ENCODE peak calls at places on chromosomes 3 and 15, in four cellular contexts. One of them, this sample, is unnamed.

GRCh38 chr3:42663581-42664442 is 10.3 kb downstream of the ZBTB47 start:
- DNase-seq in colonic mucosa: no peak
- DNase-seq in HS-5: no peak
- DNase-seq in KG1: no peak
- DNase-seq in this sample: no peak

GRCh38 chr3:24299236-24299635 is 195.4 kb downstream of the THRB start:
- DNase-seq in HS-5: peak; percentile 30
- DNase-seq in KG1: no peak
- DNase-seq in colonic mucosa: no peak
- DNase-seq in this sample: no peak

GRCh38 chr3:158313344-158313927 is 203.5 kb downstream of the RSRC1 start:
- DNase-seq in colonic mucosa: no peak
- DNase-seq in HS-5: no peak
- DNase-seq in KG1: no peak
- DNase-seq in this sample: no peak

GRCh38 chr3:16494094-16494493 is 19.4 kb downstream of the RFTN1 start:
- DNase-seq in colonic mucosa: no peak
- DNase-seq in HS-5: no peak
- DNase-seq in KG1: no peak
- DNase-seq in this sample: no peak

GRCh38 chr15:31296304-31297220 is 30.1 kb upstream of the KLF13 start:
- DNase-seq in KG1: no peak
- DNase-seq in colonic mucosa: peak; percentile 89
- DNase-seq in HS-5: no peak
- DNase-seq in this sample: no peak

GRCh38 chr3:183158552-183159006 is 4.0 kb downstream of the LAMP3 start:
- DNase-seq in HS-5: no peak
- DNase-seq in KG1: no peak
- DNase-seq in colonic mucosa: no peak
- DNase-seq in this sample: no peak

GRCh38 chr15:39629376-39629775 is 48.5 kb downstream of the THBS1 start:
- DNase-seq in KG1: peak; percentile 25
- DNase-seq in HS-5: no peak
- DNase-seq in colonic mucosa: peak; percentile 67
- DNase-seq in this sample: no peak

GRCh38 chr3:12440927-12441326 is 43.4 kb upstream of the TSEN2 start:
- DNase-seq in HS-5: no peak
- DNase-seq in colonic mucosa: no peak
- DNase-seq in KG1: no peak
- DNase-seq in this sample: no peak

GRCh38 chr3:41148446-41148845 is 50.9 kb upstream of the CTNNB1 start:
- DNase-seq in HS-5: no peak
- DNase-seq in colonic mucosa: no peak
- DNase-seq in KG1: no peak
- DNase-seq in this sample: no peak

GRCh38 chr3:52195823-52196331 is 2.1 kb upstream of the ALAS1 start:
- DNase-seq in HS-5: peak; percentile 43
- DNase-seq in KG1: no peak
- DNase-seq in colonic mucosa: peak; percentile 26
- DNase-seq in this sample: no peak

GRCh38 chr3:181700168-181701087 is 11.3 kb upstream of the SOX2 start:
- DNase-seq in KG1: peak; percentile 37
- DNase-seq in HS-5: peak; percentile 59
- DNase-seq in colonic mucosa: peak; percentile 71
- DNase-seq in this sample: no peak

GRCh38 chr3:81395739-81396138 is 365.7 kb downstream of the GBE1 start:
- DNase-seq in KG1: no peak
- DNase-seq in colonic mucosa: no peak
- DNase-seq in HS-5: no peak
- DNase-seq in this sample: no peak

GRCh38 chr3:195895078-195895899 is 13.1 kb downstream of the TNK2 start:
- DNase-seq in HS-5: peak; percentile 48
- DNase-seq in KG1: no peak
- DNase-seq in colonic mucosa: peak; percentile 64
- DNase-seq in this sample: no peak

GRCh38 chr3:151726016-151726415 is 7.7 kb upstream of the AADACL2 start:
- DNase-seq in KG1: no peak
- DNase-seq in HS-5: no peak
- DNase-seq in colonic mucosa: no peak
- DNase-seq in this sample: no peak

GRCh38 chr3:24596626-24597025 is 102.0 kb upstream of the THRB start:
- DNase-seq in HS-5: no peak
- DNase-seq in colonic mucosa: no peak
- DNase-seq in KG1: no peak
- DNase-seq in this sample: no peak

GRCh38 chr3:167820114-167820865 is 84.8 kb downstream of the SERPINI1 start:
- DNase-seq in KG1: no peak
- DNase-seq in colonic mucosa: no peak
- DNase-seq in HS-5: no peak
- DNase-seq in this sample: no peak

GRCh38 chr15:83107841-83108181 is 366 bp downstream of the TM6SF1 start:
- DNase-seq in KG1: no peak
- DNase-seq in colonic mucosa: no peak
- DNase-seq in HS-5: no peak
- DNase-seq in this sample: no peak

GRCh38 chr3:186807231-186807630 is 949 bp upstream of the RFC4 start:
- DNase-seq in colonic mucosa: no peak
- DNase-seq in KG1: peak; percentile 28
- DNase-seq in HS-5: no peak
- DNase-seq in this sample: no peak

GRCh38 chr15:68518046-68518445 is 60.7 kb upstream of the CORO2B start:
- DNase-seq in colonic mucosa: no peak
- DNase-seq in HS-5: no peak
- DNase-seq in KG1: no peak
- DNase-seq in this sample: no peak

GRCh38 chr3:76345878-76346277 is 560.5 kb upstream of the ZNF717 start:
- DNase-seq in KG1: no peak
- DNase-seq in HS-5: no peak
- DNase-seq in colonic mucosa: no peak
- DNase-seq in this sample: no peak

GRCh38 chr15:38425269-38425668 is 28.7 kb upstream of the FAM98B start:
- DNase-seq in HS-5: no peak
- DNase-seq in KG1: no peak
- DNase-seq in colonic mucosa: no peak
- DNase-seq in this sample: no peak

GRCh38 chr3:124965413-124965812 is 30.9 kb upstream of the MUC13 start:
- DNase-seq in HS-5: no peak
- DNase-seq in colonic mucosa: no peak
- DNase-seq in KG1: no peak
- DNase-seq in this sample: no peak

GRCh38 chr3:43016513-43016865 is 37.4 kb downstream of the GASK1A start:
- DNase-seq in colonic mucosa: no peak
- DNase-seq in HS-5: no peak
- DNase-seq in KG1: no peak
- DNase-seq in this sample: no peak

GRCh38 chr3:188088948-188089685 is 64.8 kb upstream of the LPP start:
- DNase-seq in HS-5: no peak
- DNase-seq in KG1: no peak
- DNase-seq in colonic mucosa: no peak
- DNase-seq in this sample: no peak

GRCh38 chr3:176937546-176937945 is 259.7 kb downstream of the TBL1XR1 start:
- DNase-seq in KG1: no peak
- DNase-seq in colonic mucosa: no peak
- DNase-seq in HS-5: no peak
- DNase-seq in this sample: no peak

This sample was measured in CMK.